ENCODE peak calls at places on chromosomes 2 and 18, in nine cellular contexts. One of them, this sample, is unnamed.

GRCh38 chr2:148867079-148867769 is 7.8 kb upstream of the KIF5C start:
- DNase-seq in IMR-90: no peak
- DNase-seq in prostate gland: no peak
- DNase-seq in lung: no peak
- DNase-seq in CD4-positive, alpha-beta T cell: no peak
- DNase-seq in neuronal stem cell: no peak
- DNase-seq in AG04450: no peak
- DNase-seq in A549: no peak
- DNase-seq in naive thymus-derived CD4-positive, alpha-beta T cell: no peak
- DNase-seq in this sample: no peak

GRCh38 chr2:72973566-72974435 is 56.5 kb downstream of the EMX1 start:
- DNase-seq in IMR-90: peak; percentile 58
- DNase-seq in prostate gland: no peak
- DNase-seq in lung: no peak
- DNase-seq in CD4-positive, alpha-beta T cell: no peak
- DNase-seq in neuronal stem cell: peak; percentile 60
- DNase-seq in AG04450: peak; percentile 24
- DNase-seq in A549: peak; percentile 67
- DNase-seq in naive thymus-derived CD4-positive, alpha-beta T cell: peak; percentile 21
- DNase-seq in this sample: peak; percentile 92

GRCh38 chr2:20634430-20635095 is 16.3 kb downstream of the HS1BP3 start:
- DNase-seq in IMR-90: peak; percentile 72
- DNase-seq in prostate gland: no peak
- DNase-seq in lung: no peak
- DNase-seq in CD4-positive, alpha-beta T cell: no peak
- DNase-seq in neuronal stem cell: no peak
- DNase-seq in AG04450: peak; percentile 32
- DNase-seq in A549: no peak
- DNase-seq in naive thymus-derived CD4-positive, alpha-beta T cell: no peak
- DNase-seq in this sample: no peak

GRCh38 chr2:3296182-3296972 is 81.2 kb downstream of the EIPR1 start:
- DNase-seq in IMR-90: no peak
- DNase-seq in prostate gland: no peak
- DNase-seq in lung: no peak
- DNase-seq in CD4-positive, alpha-beta T cell: no peak
- DNase-seq in neuronal stem cell: no peak
- DNase-seq in AG04450: no peak
- DNase-seq in A549: no peak
- DNase-seq in naive thymus-derived CD4-positive, alpha-beta T cell: no peak
- DNase-seq in this sample: no peak

GRCh38 chr2:119378566-119378965 is 11.8 kb downstream of the DBI start:
- DNase-seq in IMR-90: no peak
- DNase-seq in prostate gland: no peak
- DNase-seq in lung: no peak
- DNase-seq in CD4-positive, alpha-beta T cell: no peak
- DNase-seq in neuronal stem cell: no peak
- DNase-seq in AG04450: no peak
- DNase-seq in A549: no peak
- DNase-seq in naive thymus-derived CD4-positive, alpha-beta T cell: no peak
- DNase-seq in this sample: peak; percentile 32

GRCh38 chr2:156955701-156956100 is 301.8 kb upstream of the GALNT5 start:
- DNase-seq in IMR-90: no peak
- DNase-seq in prostate gland: no peak
- DNase-seq in lung: no peak
- DNase-seq in CD4-positive, alpha-beta T cell: no peak
- DNase-seq in neuronal stem cell: no peak
- DNase-seq in AG04450: no peak
- DNase-seq in A549: no peak
- DNase-seq in naive thymus-derived CD4-positive, alpha-beta T cell: no peak
- DNase-seq in this sample: no peak

GRCh38 chr18:25229080-25229479 is 122.9 kb downstream of the ZNF521 start:
- DNase-seq in IMR-90: peak; percentile 81
- DNase-seq in prostate gland: peak; percentile 13
- DNase-seq in lung: no peak
- DNase-seq in CD4-positive, alpha-beta T cell: no peak
- DNase-seq in neuronal stem cell: no peak
- DNase-seq in AG04450: peak; percentile 52
- DNase-seq in A549: no peak
- DNase-seq in naive thymus-derived CD4-positive, alpha-beta T cell: no peak
- DNase-seq in this sample: no peak

GRCh38 chr2:209331291-209331844 is 92.5 kb upstream of the MAP2 start:
- DNase-seq in IMR-90: peak; percentile 28
- DNase-seq in prostate gland: no peak
- DNase-seq in lung: no peak
- DNase-seq in CD4-positive, alpha-beta T cell: no peak
- DNase-seq in neuronal stem cell: no peak
- DNase-seq in AG04450: no peak
- DNase-seq in A549: peak; percentile 66
- DNase-seq in naive thymus-derived CD4-positive, alpha-beta T cell: no peak
- DNase-seq in this sample: peak; percentile 37

GRCh38 chr18:41170346-41170745 is 784.7 kb upstream of the PIK3C3 start:
- DNase-seq in IMR-90: peak; percentile 27
- DNase-seq in prostate gland: no peak
- DNase-seq in lung: no peak
- DNase-seq in CD4-positive, alpha-beta T cell: no peak
- DNase-seq in neuronal stem cell: no peak
- DNase-seq in AG04450: no peak
- DNase-seq in A549: no peak
- DNase-seq in naive thymus-derived CD4-positive, alpha-beta T cell: no peak
- DNase-seq in this sample: no peak

DNA sequence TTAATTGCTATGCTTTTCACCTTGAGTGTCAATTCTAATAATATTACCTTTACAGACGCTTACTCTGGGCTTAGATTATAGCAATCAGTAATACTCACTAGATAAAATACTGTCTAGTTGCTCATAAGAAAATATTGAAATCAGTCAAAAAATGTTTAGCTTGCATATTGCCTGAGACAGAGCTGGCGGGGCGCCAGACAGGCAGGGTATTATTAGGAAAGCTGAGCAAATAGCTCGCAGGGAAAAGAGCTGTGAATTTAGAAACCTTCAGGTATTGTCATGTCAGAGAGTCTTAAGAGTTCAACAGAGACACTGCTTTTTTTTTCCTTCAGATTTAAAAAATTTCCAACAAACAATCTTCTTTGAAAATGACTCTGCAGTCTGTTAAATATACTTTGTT is 118.4 kb downstream of the MEIS1 start:
- DNase-seq in IMR-90: no peak
- DNase-seq in prostate gland: no peak
- DNase-seq in lung: no peak
- DNase-seq in CD4-positive, alpha-beta T cell: no peak
- DNase-seq in neuronal stem cell: no peak
- DNase-seq in AG04450: no peak
- DNase-seq in A549: no peak
- DNase-seq in naive thymus-derived CD4-positive, alpha-beta T cell: no peak
- DNase-seq in this sample: no peak
- H3K27ac ChIP-seq in IMR-90: peak overlapping the region; percentile 11
- H3K27ac ChIP-seq in prostate gland: no peak overlapping the region
- H3K27ac ChIP-seq in lung: no peak overlapping the region
- H3K27ac ChIP-seq in CD4-positive, alpha-beta T cell: no peak overlapping the region
- H3K27ac ChIP-seq in neuronal stem cell: no peak overlapping the region
- H3K27ac ChIP-seq in AG04450: no peak overlapping the region
- H3K27ac ChIP-seq in A549: no peak overlapping the region
- H3K27ac ChIP-seq in naive thymus-derived CD4-positive, alpha-beta T cell: no peak overlapping the region
- H3K27ac ChIP-seq in this sample: no peak overlapping the region

GRCh38 chr2:123500988-123501387 is 524.1 kb upstream of the CNTNAP5 start:
- DNase-seq in IMR-90: no peak
- DNase-seq in prostate gland: no peak
- DNase-seq in lung: no peak
- DNase-seq in CD4-positive, alpha-beta T cell: no peak
- DNase-seq in neuronal stem cell: no peak
- DNase-seq in AG04450: no peak
- DNase-seq in A549: no peak
- DNase-seq in naive thymus-derived CD4-positive, alpha-beta T cell: no peak
- DNase-seq in this sample: no peak

GRCh38 chr2:123500346-123500745 is 524.7 kb upstream of the CNTNAP5 start:
- DNase-seq in IMR-90: no peak
- DNase-seq in prostate gland: no peak
- DNase-seq in lung: no peak
- DNase-seq in CD4-positive, alpha-beta T cell: no peak
- DNase-seq in neuronal stem cell: no peak
- DNase-seq in AG04450: no peak
- DNase-seq in A549: no peak
- DNase-seq in naive thymus-derived CD4-positive, alpha-beta T cell: no peak
- DNase-seq in this sample: no peak

GRCh38 chr2:123502926-123503325 is 522.2 kb upstream of the CNTNAP5 start:
- DNase-seq in IMR-90: no peak
- DNase-seq in prostate gland: no peak
- DNase-seq in lung: no peak
- DNase-seq in CD4-positive, alpha-beta T cell: no peak
- DNase-seq in neuronal stem cell: no peak
- DNase-seq in AG04450: no peak
- DNase-seq in A549: no peak
- DNase-seq in naive thymus-derived CD4-positive, alpha-beta T cell: no peak
- DNase-seq in this sample: no peak
- H3K27ac ChIP-seq in IMR-90: no peak overlapping the region
- H3K27ac ChIP-seq in prostate gland: no peak overlapping the region
- H3K27ac ChIP-seq in lung: no peak overlapping the region
- H3K27ac ChIP-seq in CD4-positive, alpha-beta T cell: no peak overlapping the region
- H3K27ac ChIP-seq in neuronal stem cell: no peak overlapping the region
- H3K27ac ChIP-seq in AG04450: no peak overlapping the region
- H3K27ac ChIP-seq in A549: no peak overlapping the region
- H3K27ac ChIP-seq in naive thymus-derived CD4-positive, alpha-beta T cell: no peak overlapping the region
- H3K27ac ChIP-seq in this sample: no peak overlapping the region

GRCh38 chr2:69167469-69167822 is 154.5 kb downstream of the ANTXR1 start:
- DNase-seq in IMR-90: no peak
- DNase-seq in prostate gland: no peak
- DNase-seq in lung: no peak
- DNase-seq in CD4-positive, alpha-beta T cell: no peak
- DNase-seq in neuronal stem cell: no peak
- DNase-seq in AG04450: no peak
- DNase-seq in A549: no peak
- DNase-seq in naive thymus-derived CD4-positive, alpha-beta T cell: no peak
- DNase-seq in this sample: no peak

GRCh38 chr2:69168144-69168813 is 155.3 kb downstream of the ANTXR1 start:
- DNase-seq in IMR-90: peak; percentile 33
- DNase-seq in prostate gland: no peak
- DNase-seq in lung: no peak
- DNase-seq in CD4-positive, alpha-beta T cell: no peak
- DNase-seq in neuronal stem cell: no peak
- DNase-seq in AG04450: no peak
- DNase-seq in A549: no peak
- DNase-seq in naive thymus-derived CD4-positive, alpha-beta T cell: no peak
- DNase-seq in this sample: no peak

GRCh38 chr2:69171070-69171811 is 158.3 kb downstream of the ANTXR1 start:
- DNase-seq in IMR-90: no peak
- DNase-seq in prostate gland: peak; percentile 19
- DNase-seq in lung: no peak
- DNase-seq in CD4-positive, alpha-beta T cell: no peak
- DNase-seq in neuronal stem cell: no peak
- DNase-seq in AG04450: no peak
- DNase-seq in A549: no peak
- DNase-seq in naive thymus-derived CD4-positive, alpha-beta T cell: no peak
- DNase-seq in this sample: no peak

GRCh38 chr2:69169990-69170389 is 157.0 kb downstream of the ANTXR1 start:
- DNase-seq in IMR-90: no peak
- DNase-seq in prostate gland: no peak
- DNase-seq in lung: no peak
- DNase-seq in CD4-positive, alpha-beta T cell: no peak
- DNase-seq in neuronal stem cell: no peak
- DNase-seq in AG04450: no peak
- DNase-seq in A549: no peak
- DNase-seq in naive thymus-derived CD4-positive, alpha-beta T cell: no peak
- DNase-seq in this sample: no peak

DNA sequence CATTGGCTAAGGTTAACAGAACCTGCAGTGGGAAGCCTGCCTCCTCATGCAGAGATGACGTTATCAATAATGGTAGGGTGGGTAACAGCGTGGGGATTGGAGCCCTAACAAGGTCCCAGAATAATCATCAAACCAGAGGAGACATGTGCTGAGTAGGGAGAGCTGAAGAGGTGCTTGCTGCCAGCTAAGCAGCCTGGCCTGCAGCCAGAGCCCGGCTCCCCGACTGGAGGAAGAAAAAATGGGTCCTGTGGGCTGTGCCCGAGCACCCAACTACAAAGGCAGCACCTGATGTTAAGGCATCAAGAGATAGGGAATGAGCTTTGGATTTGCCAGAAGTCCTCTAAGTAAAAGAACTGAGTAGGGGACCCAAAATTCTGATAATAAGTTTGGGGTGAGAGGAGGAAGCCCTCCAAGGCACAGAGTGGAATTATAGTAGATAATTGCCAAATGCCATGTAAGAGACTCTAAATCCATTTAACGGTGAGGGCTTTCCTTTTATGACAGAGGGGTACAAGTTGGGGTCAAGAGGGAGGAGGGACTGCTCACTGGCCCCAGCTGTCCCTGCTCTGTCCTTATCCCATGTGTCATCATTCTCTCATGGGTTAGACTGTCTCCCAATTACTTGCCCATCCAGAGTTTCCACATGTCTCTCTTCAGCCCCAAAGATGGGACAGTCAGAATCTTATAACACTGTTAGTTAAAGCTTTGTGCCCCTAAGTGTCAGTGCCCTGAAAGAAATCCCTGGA is 156.1 kb downstream of the ANTXR1 start:
- DNase-seq in IMR-90: no peak
- DNase-seq in prostate gland: no peak
- DNase-seq in lung: no peak
- DNase-seq in CD4-positive, alpha-beta T cell: no peak
- DNase-seq in neuronal stem cell: no peak
- DNase-seq in AG04450: no peak
- DNase-seq in A549: no peak
- DNase-seq in naive thymus-derived CD4-positive, alpha-beta T cell: no peak
- DNase-seq in this sample: no peak
- H3K27ac ChIP-seq in IMR-90: no peak overlapping the region
- H3K27ac ChIP-seq in prostate gland: no peak overlapping the region
- H3K27ac ChIP-seq in lung: no peak overlapping the region
- H3K27ac ChIP-seq in CD4-positive, alpha-beta T cell: no peak overlapping the region
- H3K27ac ChIP-seq in neuronal stem cell: no peak overlapping the region
- H3K27ac ChIP-seq in AG04450: no peak overlapping the region
- H3K27ac ChIP-seq in A549: peak overlapping the region; percentile 45
- H3K27ac ChIP-seq in naive thymus-derived CD4-positive, alpha-beta T cell: no peak overlapping the region
- H3K27ac ChIP-seq in this sample: peak overlapping the region; percentile 13

GRCh38 chr2:10580170-10580539 is 109.6 kb downstream of the NOL10 start:
- DNase-seq in IMR-90: no peak
- DNase-seq in prostate gland: no peak
- DNase-seq in lung: no peak
- DNase-seq in CD4-positive, alpha-beta T cell: no peak
- DNase-seq in neuronal stem cell: no peak
- DNase-seq in AG04450: no peak
- DNase-seq in A549: no peak
- DNase-seq in naive thymus-derived CD4-positive, alpha-beta T cell: no peak
- DNase-seq in this sample: peak; percentile 70
- H3K27ac ChIP-seq in IMR-90: no peak overlapping the region
- H3K27ac ChIP-seq in prostate gland: no peak overlapping the region
- H3K27ac ChIP-seq in lung: no peak overlapping the region
- H3K27ac ChIP-seq in CD4-positive, alpha-beta T cell: no peak overlapping the region
- H3K27ac ChIP-seq in neuronal stem cell: peak overlapping the region; percentile 69
- H3K27ac ChIP-seq in AG04450: no peak overlapping the region
- H3K27ac ChIP-seq in A549: no peak overlapping the region
- H3K27ac ChIP-seq in naive thymus-derived CD4-positive, alpha-beta T cell: no peak overlapping the region
- H3K27ac ChIP-seq in this sample: no peak overlapping the region

GRCh38 chr2:65026154-65026553 is 30.1 kb upstream of the CEP68 start:
- DNase-seq in IMR-90: no peak
- DNase-seq in prostate gland: no peak
- DNase-seq in lung: no peak
- DNase-seq in CD4-positive, alpha-beta T cell: no peak
- DNase-seq in neuronal stem cell: no peak
- DNase-seq in AG04450: no peak
- DNase-seq in A549: no peak
- DNase-seq in naive thymus-derived CD4-positive, alpha-beta T cell: no peak
- DNase-seq in this sample: no peak
- H3K27ac ChIP-seq in IMR-90: no peak overlapping the region
- H3K27ac ChIP-seq in prostate gland: no peak overlapping the region
- H3K27ac ChIP-seq in lung: no peak overlapping the region
- H3K27ac ChIP-seq in CD4-positive, alpha-beta T cell: no peak overlapping the region
- H3K27ac ChIP-seq in neuronal stem cell: no peak overlapping the region
- H3K27ac ChIP-seq in AG04450: no peak overlapping the region
- H3K27ac ChIP-seq in A549: peak overlapping the region; percentile 20
- H3K27ac ChIP-seq in naive thymus-derived CD4-positive, alpha-beta T cell: no peak overlapping the region
- H3K27ac ChIP-seq in this sample: no peak overlapping the region

This sample was measured in endodermal cell.